ENCODE peak calls at places on chromosomes 7 and 10, in four cellular contexts. D is IMR-90, N is H1, W is H9. A is an unnamed sample.

GRCh38 chr10:53022663-53023088 is 250.1 kb upstream of the MBL2 start:
- DNase-seq in W (peak; percentile 60), N (peak; percentile 49), D (no peak), A (peak; percentile 89)

GRCh38 chr7:40827217-40828085 is 692.6 kb downstream of the SUGCT start:
- DNase-seq in D (no peak), N (no peak), W (no peak), A (peak; percentile 11)

GRCh38 chr10:44995581-44995913 is 5.2 kb upstream of the ZNF22 start:
- DNase-seq in W (no peak), N (no peak), D (no peak), A (no peak)

GRCh38 chr7:131226116-131226562 is 101.5 kb upstream of the MKLN1 start:
- DNase-seq in N (no peak), D (peak; percentile 55), W (no peak), A (no peak)

GRCh38 chr7:129664029-129665012 is 52.8 kb downstream of the NRF1 start:
- DNase-seq in D (peak; percentile 83), N (no peak), W (no peak), A (peak; percentile 47)

GRCh38 chr10:108911814-108912541 is 1011.3 kb downstream of the XPNPEP1 start:
- DNase-seq in W (peak; percentile 95), N (peak; percentile 64), D (peak; percentile 51), A (peak; percentile 96)

GRCh38 chr10:8013619-8014018 is 40.9 kb upstream of the GATA3 start:
- DNase-seq in D (no peak), W (no peak), N (no peak), A (no peak)

GRCh38 chr7:38518516-38518915 is 112.7 kb downstream of the AMPH start:
- DNase-seq in W (no peak), D (peak; percentile 41), N (no peak), A (no peak)

GRCh38 chr10:17206210-17206709 is 4.8 kb upstream of the TRDMT1 start:
- DNase-seq in W (no peak), D (peak; percentile 93), N (no peak), A (no peak)

GRCh38 chr10:130741901-130742625 is 569.5 kb downstream of the TCERG1L start:
- DNase-seq in N (no peak), W (no peak), D (no peak), A (no peak)

GRCh38 chr7:143013897-143014296 is 13.0 kb downstream of the OR9A2 start:
- DNase-seq in D (peak; percentile 53), W (no peak), N (no peak), A (no peak)

GRCh38 chr10:129442866-129443265 is 24.2 kb upstream of the MGMT start:
- DNase-seq in D (no peak), N (no peak), W (no peak), A (no peak)

GRCh38 chr7:91291902-91292301 is 27.7 kb downstream of the FZD1 start:
- DNase-seq in W (no peak), D (no peak), N (no peak), A (peak; percentile 25)

GRCh38 chr7:75995052-75995471 is 667 bp upstream of the TMEM120A start:
- DNase-seq in D (no peak), N (no peak), W (no peak), A (no peak)

GRCh38 chr10:73768881-73769280 is 13.0 kb upstream of the CHCHD1 start:
- DNase-seq in D (no peak), N (no peak), W (peak; percentile 55), A (no peak)

GRCh38 chr10:92574545-92575377 is 868 bp upstream of the IDE start:
- DNase-seq in D (peak; percentile 36), W (no peak), N (no peak), A (peak; percentile 44)

GRCh38 chr7:130854481-130854880 is 120.5 kb upstream of the KLF14 start:
- DNase-seq in W (no peak), N (no peak), D (no peak), A (no peak)

GRCh38 chr7:74023037-74023436 is 4.9 kb upstream of the ELN start:
- DNase-seq in W (peak; percentile 50), N (no peak), D (peak; percentile 63), A (peak; percentile 79)

GRCh38 chr10:70302292-70302691 is 18.5 kb upstream of the NPFFR1 start:
- DNase-seq in D (peak; percentile 58), N (no peak), W (no peak), A (no peak)

GRCh38 chr7:19284596-19285300 is 139.5 kb upstream of the FERD3L start:
- DNase-seq in W (no peak), D (peak; percentile 72), N (no peak), A (no peak)

GRCh38 chr10:89332718-89333281 is 5.0 kb downstream of the IFIT3 start:
- DNase-seq in W (no peak), N (no peak), D (no peak), A (no peak)

DNA sequence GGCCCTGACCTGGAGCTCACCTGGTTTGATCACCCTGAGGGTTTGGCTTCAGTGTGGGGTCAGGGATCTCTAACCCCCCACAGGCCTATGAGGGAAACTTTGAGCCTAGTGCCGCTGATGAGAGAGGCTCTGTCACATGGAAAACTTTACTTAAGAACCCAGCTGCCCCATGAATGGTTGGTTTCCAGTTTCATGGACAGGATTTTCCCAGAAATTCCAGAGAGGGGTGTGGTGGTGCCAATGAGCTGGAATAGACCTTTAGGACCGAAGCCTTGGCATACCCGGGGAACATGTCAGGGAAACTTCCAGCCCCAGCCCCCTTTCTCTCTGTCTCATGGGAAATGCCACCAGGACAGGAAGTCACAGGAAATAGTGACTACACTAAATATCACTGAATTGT is 36.9 kb downstream of the AKR1B1 start:
- DNase-seq in N (no peak), D (no peak), W (no peak), A (peak; percentile 14)
- H4K5ac ChIP-seq in N (no peak overlapping the region), D (no peak overlapping the region), W (no peak overlapping the region), A (no peak overlapping the region)

DNA sequence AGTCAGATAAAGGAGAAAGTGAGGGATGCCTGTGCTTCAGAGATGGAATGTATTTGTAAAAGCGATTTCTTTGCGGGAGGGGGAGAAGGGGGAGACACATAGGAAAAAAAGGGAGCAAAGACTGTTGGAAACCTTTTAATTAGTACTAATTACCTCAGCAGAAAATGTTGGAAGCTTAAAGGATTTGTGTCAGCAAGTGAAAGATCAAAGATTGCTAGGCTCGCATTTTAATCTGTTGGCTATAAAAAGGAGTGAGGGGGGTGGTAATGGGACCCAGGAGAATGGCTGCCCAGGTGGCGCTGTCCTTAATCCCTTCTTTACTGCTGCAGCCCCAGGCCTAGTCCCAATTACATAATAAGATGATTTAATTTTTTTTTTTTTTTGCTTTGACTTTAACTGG is 581.5 kb downstream of the LRMDA start:
- DNase-seq in W (no peak), D (no peak), N (no peak), A (no peak)
- H4K5ac ChIP-seq in W (no peak overlapping the region), D (no peak overlapping the region), N (no peak overlapping the region), A (no peak overlapping the region)

GRCh38 chr7:66403562-66403961 is 198.4 kb downstream of the TPST1 start:
- DNase-seq in W (no peak), N (no peak), D (no peak), A (no peak)
- H4K5ac ChIP-seq in W (no peak overlapping the region), N (no peak overlapping the region), D (no peak overlapping the region), A (no peak overlapping the region)

GRCh38 chr10:79267449-79267848 is 79.8 kb upstream of the PPIF start:
- DNase-seq in D (no peak), W (no peak), N (no peak), A (peak; percentile 30)
- H4K5ac ChIP-seq in D (no peak overlapping the region), W (no peak overlapping the region), N (no peak overlapping the region), A (no peak overlapping the region)

DNA sequence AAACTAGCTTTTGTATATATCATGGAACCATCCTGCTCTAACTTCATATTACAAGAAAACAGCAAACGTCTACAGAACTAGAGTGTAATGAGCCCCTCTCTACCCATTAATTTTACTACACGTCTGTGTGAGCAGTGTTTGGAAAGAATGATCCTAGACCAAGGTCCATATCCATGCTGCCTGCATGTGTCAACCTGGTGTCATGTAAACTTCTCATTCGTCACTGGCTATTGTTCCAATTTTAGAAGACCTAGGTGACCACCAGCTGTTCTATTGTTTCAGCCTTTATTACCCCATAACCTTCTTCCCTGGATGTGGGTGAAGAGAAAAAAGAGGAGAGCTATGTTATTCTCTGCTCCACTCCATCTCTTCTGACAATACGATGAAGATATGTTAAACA is 77.1 kb downstream of the CREM start:
- DNase-seq in W (no peak), N (no peak), D (no peak), A (no peak)
- H4K5ac ChIP-seq in W (no peak overlapping the region), N (no peak overlapping the region), D (no peak overlapping the region), A (no peak overlapping the region)